ENCODE peak calls at places on chromosomes 6 and 20, in seven cellular contexts. W is CD4-positive, alpha-beta memory T cell; G is Peyer's patch; M is uterus; D is NT2/D1; F is ascending aorta; U is H7. R is an unnamed sample.

GRCh38 chr6:70421509-70421908 is 8.2 kb downstream of the FAM135A start:
- DNase-seq in W (no peak), G (no peak), M (no peak), D (no peak), F (no peak), U (no peak), R (no peak)

GRCh38 chr20:44091026-44091425 is 96.0 kb downstream of the JPH2 start:
- DNase-seq in W (no peak), G (no peak), M (no peak), D (no peak), F (no peak), U (no peak), R (no peak)

GRCh38 chr6:3707751-3708412 is 43.6 kb downstream of the PXDC1 start:
- DNase-seq in W (no peak), G (no peak), M (no peak), D (no peak), F (no peak), U (no peak), R (no peak)

GRCh38 chr6:24945046-24945445 is 9.3 kb upstream of the RIPOR2 start:
- DNase-seq in W (no peak), G (no peak), M (no peak), D (no peak), F (no peak), U (no peak), R (no peak)

GRCh38 chr6:168280020-168280898 is 39.3 kb downstream of the DACT2 start:
- DNase-seq in W (no peak), G (no peak), M (no peak), D (no peak), F (no peak), U (no peak), R (no peak)

GRCh38 chr6:148200302-148200701 is 142.3 kb upstream of the SASH1 start:
- DNase-seq in W (no peak), G (no peak), M (no peak), D (no peak), F (no peak), U (peak; percentile 25), R (peak; percentile 32)

GRCh38 chr6:52381249-52381648 is 19.3 kb downstream of the PAQR8 start:
- DNase-seq in W (no peak), G (no peak), M (no peak), D (no peak), F (no peak), U (no peak), R (no peak)

GRCh38 chr20:53656653-53657288 is 63.1 kb upstream of the ZNF217 start:
- DNase-seq in W (no peak), G (no peak), M (no peak), D (no peak), F (no peak), U (no peak), R (no peak)

GRCh38 chr6:129667621-129668020 is 42.4 kb downstream of the ARHGAP18 start:
- DNase-seq in W (no peak), G (no peak), M (no peak), D (no peak), F (no peak), U (no peak), R (peak; percentile 65)

DNA sequence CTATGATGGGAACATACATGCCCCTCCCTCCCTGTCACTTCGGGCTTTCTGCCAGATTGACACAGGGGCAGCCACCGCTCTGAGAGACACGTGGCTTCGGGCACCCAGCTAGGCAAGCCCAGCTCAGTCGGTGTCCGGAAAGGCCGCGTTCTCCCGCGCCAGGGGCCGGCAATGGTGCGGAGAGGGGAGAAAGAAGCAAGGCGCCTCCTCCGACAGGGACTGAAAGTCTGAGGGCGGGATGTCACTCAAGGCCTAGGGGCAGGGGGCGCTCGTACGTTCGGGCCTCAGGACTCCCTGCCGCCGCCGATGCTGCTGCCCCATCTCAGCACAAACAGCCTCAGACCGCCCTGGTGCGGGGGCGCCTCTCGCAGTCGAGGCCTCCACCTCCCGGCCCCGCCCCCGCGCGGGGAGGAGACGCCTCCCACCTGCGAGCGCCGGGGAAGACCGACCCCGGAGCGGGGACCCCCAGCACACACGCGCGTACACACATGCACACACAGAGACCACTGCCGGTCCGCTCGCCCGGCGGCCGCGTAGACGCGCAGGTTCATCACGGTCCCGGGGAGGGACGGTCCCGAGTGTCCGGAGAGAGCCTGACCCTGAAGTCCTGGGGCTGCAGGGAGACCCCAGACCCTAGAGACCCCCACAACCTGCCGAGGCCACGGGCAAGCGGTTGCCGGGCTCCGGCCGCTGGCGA is 1.9 kb downstream of the GRM4 start:
- DNase-seq in W (peak; percentile 26), G (no peak), M (no peak), D (peak; percentile 72), F (no peak), U (peak; percentile 96), R (no peak)
- H3K4me3 ChIP-seq in W (no peak overlapping the region), G (no peak overlapping the region), M (no peak overlapping the region), D (peak overlapping the region; percentile 65), F (peak overlapping the region; percentile 58), U (peak overlapping the region; percentile 80), R (peak overlapping the region; percentile 41)

GRCh38 chr6:28607990-28608389 is 82.3 kb downstream of the GPX5 start:
- DNase-seq in W (no peak), G (no peak), M (no peak), D (no peak), F (no peak), U (no peak), R (no peak)
- H3K4me3 ChIP-seq in W (no peak overlapping the region), G (no peak overlapping the region), M (no peak overlapping the region), D (no peak overlapping the region), F (no peak overlapping the region), U (no peak overlapping the region), R (no peak overlapping the region)

GRCh38 chr6:138572200-138572875 is 73.0 kb upstream of the NHSL1 start:
- DNase-seq in W (no peak), G (peak; percentile 70), M (peak; percentile 55), D (no peak), F (no peak), U (peak; percentile 74), R (peak; percentile 85)
- H3K4me3 ChIP-seq in W (no peak overlapping the region), G (no peak overlapping the region), M (peak overlapping the region; percentile 30), D (no peak overlapping the region), F (peak overlapping the region; percentile 61), U (peak overlapping the region; percentile 42), R (no peak overlapping the region)

DNA sequence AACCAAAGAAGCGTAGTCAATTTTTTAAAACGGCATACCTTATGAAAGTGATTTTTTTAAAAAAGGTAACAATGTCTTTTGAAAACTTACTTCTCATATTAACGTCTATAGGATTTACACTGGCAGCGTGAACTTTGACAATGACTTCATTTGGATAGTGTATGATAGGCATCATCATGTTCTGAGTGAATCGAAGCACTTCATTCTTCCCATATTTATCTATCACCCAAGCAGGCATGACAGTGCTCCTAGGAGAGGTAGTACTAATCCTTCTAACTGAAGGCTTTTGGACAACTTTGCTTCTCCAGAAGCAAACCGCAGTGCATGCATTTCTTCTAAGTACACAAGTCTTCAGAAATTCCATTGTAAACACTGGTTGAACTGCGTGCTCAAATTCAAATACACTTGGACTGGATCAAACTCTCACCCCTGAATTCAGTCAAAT is 618 bp downstream of the RTN4IP1 start:
- DNase-seq in W (no peak), G (no peak), M (no peak), D (no peak), F (no peak), U (no peak), R (peak; percentile 38)
- H3K4me3 ChIP-seq in W (peak overlapping the region; percentile 85), G (peak overlapping the region; percentile 94), M (peak overlapping the region; percentile 72), D (peak overlapping the region; percentile 54), F (peak overlapping the region; percentile 91), U (peak overlapping the region; percentile 91), R (peak overlapping the region; percentile 95)

GRCh38 chr6:152984387-152984872 is 1.6 kb upstream of the FBXO5 start:
- DNase-seq in W (no peak), G (no peak), M (no peak), D (no peak), F (no peak), U (no peak), R (peak; percentile 7)
- H3K4me3 ChIP-seq in W (peak overlapping the region; percentile 33), G (peak overlapping the region; percentile 64), M (peak overlapping the region; percentile 60), D (peak overlapping the region; percentile 81), F (peak overlapping the region; percentile 93), U (peak overlapping the region; percentile 47), R (no peak overlapping the region)

DNA sequence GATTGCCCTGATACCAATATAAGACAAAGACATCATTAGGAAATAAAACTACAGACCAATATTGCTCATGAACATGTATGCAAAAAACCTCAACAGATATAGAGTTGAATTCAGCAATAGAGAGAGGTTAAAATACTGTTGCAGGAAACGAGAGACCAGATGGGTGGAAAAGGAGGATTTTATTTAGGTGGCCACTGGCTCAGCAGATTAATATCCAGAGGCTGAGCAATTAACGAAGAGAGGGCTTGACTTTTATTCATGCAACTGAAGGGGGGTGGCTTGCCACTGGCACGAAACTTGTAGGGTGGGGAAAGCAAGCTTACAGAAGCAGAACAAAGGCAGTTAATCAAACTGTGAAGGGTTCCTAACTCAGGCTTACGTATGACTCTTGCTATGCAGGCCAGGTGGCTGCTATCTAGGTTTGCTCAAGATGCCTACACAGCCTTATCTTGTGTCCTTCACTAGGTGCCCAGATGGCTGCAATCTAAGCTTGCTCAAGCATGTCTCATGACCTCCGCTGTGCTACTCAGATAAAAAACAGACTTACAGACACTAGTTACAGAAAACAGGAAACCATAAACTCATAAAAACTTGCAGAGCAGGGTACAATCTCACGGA is 126.4 kb downstream of the MMUT start:
- DNase-seq in W (no peak), G (no peak), M (no peak), D (no peak), F (no peak), U (no peak), R (peak; percentile 6)
- H3K4me3 ChIP-seq in W (no peak overlapping the region), G (no peak overlapping the region), M (no peak overlapping the region), D (no peak overlapping the region), F (no peak overlapping the region), U (no peak overlapping the region), R (no peak overlapping the region)

DNA sequence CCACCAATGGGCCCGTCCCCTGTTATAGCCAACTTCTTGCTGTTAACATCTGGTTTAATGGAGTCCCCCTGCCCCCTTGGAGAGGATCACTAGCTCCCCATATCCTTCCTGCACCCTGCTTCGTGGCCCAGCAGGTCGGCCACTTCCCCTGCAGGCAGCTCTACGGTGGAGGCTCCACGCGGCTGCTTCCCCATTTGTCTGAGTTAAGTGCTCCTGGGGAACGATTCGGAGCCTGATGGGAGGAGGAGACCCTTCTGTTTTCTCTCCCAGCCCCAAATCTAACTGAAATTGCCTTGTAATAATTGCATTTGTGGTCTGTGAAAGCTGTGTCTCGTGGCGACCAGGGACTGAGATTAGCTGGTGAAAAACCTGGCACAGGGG is 74.6 kb downstream of the SULF2 start:
- DNase-seq in W (no peak), G (no peak), M (no peak), D (no peak), F (no peak), U (no peak), R (no peak)
- H3K4me3 ChIP-seq in W (no peak overlapping the region), G (no peak overlapping the region), M (no peak overlapping the region), D (no peak overlapping the region), F (no peak overlapping the region), U (no peak overlapping the region), R (no peak overlapping the region)

DNA sequence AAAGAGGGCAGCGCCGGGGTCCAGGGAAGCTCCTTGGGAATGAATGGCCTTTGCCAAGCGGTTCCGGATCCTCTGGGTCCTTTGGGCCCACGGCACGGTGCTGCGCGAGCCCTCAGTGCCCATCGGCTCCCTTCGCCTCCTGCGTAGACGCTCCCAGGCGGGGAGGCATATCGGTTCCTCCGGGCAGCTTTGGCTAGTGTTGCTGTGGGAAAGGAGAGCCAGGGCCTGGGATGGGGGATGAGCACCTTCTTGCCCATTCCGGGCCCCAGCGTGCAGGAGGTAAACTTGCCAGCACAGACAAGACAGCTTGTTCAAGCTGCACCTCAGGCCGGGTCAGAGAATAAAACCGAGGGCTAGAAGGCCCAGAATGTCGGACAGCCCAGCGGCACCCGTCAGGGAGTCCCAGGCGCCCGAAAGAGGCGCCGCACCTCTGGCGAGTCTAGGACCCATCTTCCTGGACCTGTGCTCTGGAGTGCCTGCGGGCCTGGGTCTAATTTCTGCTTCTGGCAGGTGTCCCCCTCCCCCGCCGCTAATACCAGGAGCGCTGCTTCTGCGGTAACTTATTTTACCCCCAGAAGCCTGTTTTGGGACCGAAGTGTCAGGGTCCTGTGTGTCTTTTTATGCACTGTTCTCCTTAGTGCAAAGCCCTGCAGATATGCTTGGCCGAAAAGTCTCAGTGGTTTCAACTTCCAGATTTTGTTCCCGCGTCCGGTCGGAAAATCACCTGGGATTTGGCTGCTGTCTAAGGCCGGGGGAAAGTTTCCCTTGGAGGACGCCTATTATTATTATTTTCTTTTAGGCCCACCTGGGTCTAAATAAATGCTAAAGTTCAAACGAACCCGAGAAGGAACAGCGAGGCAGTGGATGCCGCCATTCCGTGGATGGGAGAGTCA is 1.7 kb upstream of the TFAP2C start:
- DNase-seq in W (no peak), G (no peak), M (no peak), D (no peak), F (no peak), U (peak; percentile 78), R (no peak)
- H3K4me3 ChIP-seq in W (no peak overlapping the region), G (no peak overlapping the region), M (no peak overlapping the region), D (peak overlapping the region; percentile 86), F (peak overlapping the region; percentile 61), U (peak overlapping the region; percentile 81), R (no peak overlapping the region)